ENCODE peak calls at places on chromosomes 4 and X, in seven cellular contexts. G, I, L, J, C, D and M are unnamed samples.

GRCh38 chrX:40076750-40077149 is 21.0 kb downstream of the BCOR start:
- DNase-seq in G (no peak), I (no peak), L (peak), J (no peak), C (no peak), D (no peak), M (no peak)

GRCh38 chr4:182126096-182126495 is 117.1 kb upstream of the TENM3 start:
- DNase-seq in G (no peak), I (no peak), L (no peak), J (no peak), C (peak), D (no peak), M (no peak)

GRCh38 chrX:39574178-39574577 is 523.6 kb downstream of the BCOR start:
- DNase-seq in G (no peak), I (no peak), L (no peak), J (no peak), C (no peak), D (no peak), M (no peak)

GRCh38 chrX:154804957-154805695 is at the start of gene MPP1:
- DNase-seq in G (peak), I (peak), L (peak), J (peak), C (peak), D (peak), M (peak)

GRCh38 chr4:150078996-150079581 is 844 bp downstream of the DCLK2 start:
- DNase-seq in G (no peak), I (peak), L (peak), J (peak), C (peak), D (peak), M (no peak)

GRCh38 chrX:40773809-40774208 is 38.5 kb upstream of the MED14 start:
- DNase-seq in G (no peak), I (no peak), L (no peak), J (no peak), C (no peak), D (no peak), M (peak)

GRCh38 chrX:150697641-150698040 is 4.4 kb downstream of the MTMR1 start:
- DNase-seq in G (no peak), I (no peak), L (no peak), J (no peak), C (no peak), D (no peak), M (no peak)

GRCh38 chr4:176198316-176198903 is 3.0 kb upstream of the SPATA4 start:
- DNase-seq in G (no peak), I (no peak), L (no peak), J (no peak), C (no peak), D (no peak), M (no peak)

GRCh38 chr4:113248320-113248719 is 198.9 kb downstream of the ANK2 start:
- DNase-seq in G (no peak), I (no peak), L (no peak), J (peak), C (no peak), D (no peak), M (no peak)

GRCh38 chr4:55078987-55079386 is 46.4 kb downstream of the KDR start:
- DNase-seq in G (no peak), I (no peak), L (peak), J (peak), C (no peak), D (no peak), M (no peak)

GRCh38 chr4:10344824-10345223 is 112.4 kb downstream of the ZNF518B start:
- DNase-seq in G (no peak), I (no peak), L (no peak), J (no peak), C (no peak), D (no peak), M (no peak)